ENCODE peak calls at places on chromosomes 5 and 9, in six cellular contexts. E, K, L, U, S and J are unnamed samples.

GRCh38 chr5:17234384-17234783 is 17.0 kb downstream of the BASP1 start:
- DNase-seq in E (no peak), S (no peak), L (no peak), K (no peak), U (no peak), J (no peak)

GRCh38 chr5:171484460-171484899 is 65.0 kb downstream of the FGF18 start:
- DNase-seq in S (peak), L (peak), K (peak), U (peak), E (peak), J (peak)

GRCh38 chr9:125950880-125951471 is 203.8 kb downstream of the PBX3 start:
- DNase-seq in U (no peak), K (no peak), E (no peak), L (no peak), S (no peak), J (no peak)

GRCh38 chr5:517535-518100 is 6.6 kb downstream of the SLC9A3 start:
- DNase-seq in S (no peak), E (no peak), K (no peak), L (no peak), U (no peak), J (no peak)

GRCh38 chr5:77958642-77959315 is 182.6 kb upstream of the TBCA start:
- DNase-seq in E (no peak), L (no peak), S (no peak), U (no peak), K (no peak), J (no peak)

GRCh38 chr9:281753-282645 is 67.3 kb downstream of the DOCK8 start:
- DNase-seq in L (no peak), S (no peak), E (no peak), K (peak), U (no peak), J (no peak)

GRCh38 chr5:178785999-178786398 is 55.5 kb upstream of the ZNF354A start:
- DNase-seq in L (no peak), S (no peak), E (no peak), U (no peak), K (no peak), J (no peak)

GRCh38 chr9:123689701-123690428 is 240.1 kb downstream of the DENND1A start:
- DNase-seq in L (no peak), K (no peak), U (no peak), S (no peak), E (no peak), J (no peak)

GRCh38 chr5:31213676-31214638 is 20.5 kb downstream of the CDH6 start:
- DNase-seq in K (no peak), S (no peak), U (no peak), E (no peak), L (no peak), J (no peak)